ENCODE peak calls at places on chromosomes 16 and 17, in seven cellular contexts. Q is cardiac muscle cell; P is T follicular helper cell; C is stimulated activated CD4-positive, alpha-beta T cell treated with anti-CD3 and anti-CD28 coated beads, Interleukin-15, amount 100 ng/mL, for 24 hours; N is lower lobe of right lung; J is stimulated activated CD8-positive, alpha-beta memory T cell treated with anti-CD3 and anti-CD28 coated beads, Interleukin-7, amount 100 ng/mL, for 1 hour; G is astrocyte of the spinal cord. X is an unnamed sample.

GRCh38 chr17:7354262-7354781 is 634 bp upstream of the TMEM95 start:
- DNase-seq in J (no peak), G (peak; percentile 48), P (no peak), C (peak; percentile 41), N (no peak), Q (peak; percentile 36), X (peak; percentile 47)

GRCh38 chr16:84471966-84472365 is 32.5 kb downstream of the MEAK7 start:
- DNase-seq in N (no peak), P (no peak), Q (no peak), G (no peak), C (no peak), J (no peak), X (no peak)

GRCh38 chr16:66617010-66617434 is 12.5 kb downstream of the CMTM3 start:
- DNase-seq in J (no peak), P (no peak), N (no peak), Q (no peak), C (no peak), G (peak; percentile 54), X (no peak)

GRCh38 chr17:1188812-1189211 is 9.0 kb upstream of the ABR start:
- DNase-seq in Q (no peak), J (no peak), N (peak; percentile 89), G (no peak), P (no peak), C (no peak), X (no peak)

GRCh38 chr17:384622-385194 is 32.1 kb upstream of the RPH3AL start:
- DNase-seq in J (no peak), N (no peak), Q (no peak), G (no peak), P (no peak), C (no peak), X (no peak)

GRCh38 chr17:42329025-42329976 is 41.0 kb downstream of the STAT5A start:
- DNase-seq in G (peak; percentile 80), C (no peak), Q (no peak), N (no peak), J (no peak), P (no peak), X (peak; percentile 80)

GRCh38 chr17:78672880-78673371 is 95.7 kb upstream of the DNAH17 start:
- DNase-seq in G (peak; percentile 15), J (no peak), N (no peak), Q (no peak), P (no peak), C (no peak), X (no peak)

GRCh38 chr16:85615014-85615851 is 2.1 kb downstream of the GSE1 start:
- DNase-seq in G (no peak), C (peak; percentile 71), Q (peak; percentile 75), P (no peak), N (peak; percentile 92), J (peak; percentile 41), X (peak; percentile 67)

GRCh38 chr16:715448-716249 is 731 bp downstream of the METRN start:
- DNase-seq in P (no peak), Q (peak; percentile 79), G (no peak), J (no peak), C (no peak), N (no peak), X (no peak)

GRCh38 chr17:79519601-79520000 is 91.2 kb downstream of the RBFOX3 start:
- DNase-seq in Q (no peak), P (no peak), N (no peak), C (no peak), J (no peak), G (no peak), X (no peak)

GRCh38 chr16:74521691-74522090 is 85.2 kb downstream of the GLG1 start:
- DNase-seq in P (no peak), G (peak; percentile 69), C (no peak), Q (no peak), J (no peak), N (no peak), X (peak; percentile 66)

GRCh38 chr16:70460737-70461261 is 6.4 kb downstream of the FCSK start:
- DNase-seq in C (no peak), G (no peak), Q (peak; percentile 23), P (no peak), J (no peak), N (no peak), X (peak; percentile 58)

GRCh38 chr16:57167951-57168350 is 17.9 kb downstream of the PSME3IP1 start:
- DNase-seq in N (no peak), J (no peak), P (no peak), Q (peak; percentile 67), C (no peak), G (peak; percentile 83), X (peak; percentile 40)

GRCh38 chr17:75155191-75155601 is 884 bp upstream of the JPT1 start:
- DNase-seq in G (no peak), N (no peak), J (no peak), Q (no peak), P (no peak), C (no peak), X (peak; percentile 28)

GRCh38 chr17:33871720-33872535 is 383.2 kb upstream of the CCL2 start:
- DNase-seq in N (no peak), G (peak; percentile 4), J (no peak), Q (no peak), C (peak; percentile 9), P (no peak), X (peak; percentile 59)

GRCh38 chr16:5862103-5863003 is 764.8 kb upstream of the EEF2KMT start:
- DNase-seq in Q (no peak), C (no peak), P (no peak), G (no peak), J (no peak), N (no peak), X (no peak)

GRCh38 chr17:81846743-81847689 is 12.2 kb upstream of the PPP1R27 start:
- DNase-seq in P (no peak), G (no peak), C (no peak), Q (no peak), J (no peak), N (no peak), X (no peak)

GRCh38 chr16:16073884-16074781 is 124.7 kb downstream of the ABCC1 start:
- DNase-seq in Q (peak; percentile 90), P (no peak), J (no peak), C (no peak), N (peak; percentile 73), G (peak; percentile 95), X (peak; percentile 96)

GRCh38 chr17:78737332-78737731 is 44.7 kb downstream of the CYTH1 start:
- DNase-seq in J (no peak), Q (no peak), G (peak; percentile 68), C (no peak), P (no peak), N (no peak), X (peak; percentile 50)

GRCh38 chr17:70636517-70637133 is 467.3 kb downstream of the KCNJ2 start:
- DNase-seq in G (peak; percentile 58), P (no peak), C (peak; percentile 7), N (no peak), Q (peak; percentile 58), J (no peak), X (peak; percentile 48)

GRCh38 chr17:4716081-4716480 is 5.6 kb downstream of the ARRB2 start:
- DNase-seq in N (peak; percentile 36), G (no peak), J (no peak), P (no peak), C (no peak), Q (no peak), X (no peak)

X was measured in RCC 7860.